ENCODE peak calls at places on chromosomes 4 and X, in seven cellular contexts. One of them, this sample, is unnamed.

GRCh38 chrX:122817321-122817720 is 366.8 kb upstream of the GRIA3 start:
- DNase-seq in heart left ventricle: no peak
- DNase-seq in fibroblast of mammary gland: no peak
- DNase-seq in astrocyte of the spinal cord: no peak
- DNase-seq in skeletal muscle cell: no peak
- DNase-seq in HFF-Myc: no peak
- DNase-seq in AG04450: no peak
- DNase-seq in this sample: no peak

GRCh38 chr4:74044676-74045075 is 6.2 kb upstream of the CXCL3 start:
- DNase-seq in heart left ventricle: no peak
- DNase-seq in fibroblast of mammary gland: peak; percentile 71
- DNase-seq in astrocyte of the spinal cord: peak; percentile 22
- DNase-seq in skeletal muscle cell: no peak
- DNase-seq in HFF-Myc: no peak
- DNase-seq in AG04450: no peak
- DNase-seq in this sample: no peak

GRCh38 chr4:6076391-6076790 is 58.2 kb upstream of the C4orf50 start:
- DNase-seq in heart left ventricle: no peak
- DNase-seq in fibroblast of mammary gland: no peak
- DNase-seq in astrocyte of the spinal cord: no peak
- DNase-seq in skeletal muscle cell: no peak
- DNase-seq in HFF-Myc: no peak
- DNase-seq in AG04450: no peak
- DNase-seq in this sample: no peak

GRCh38 chr4:144809056-144809640 is 163.2 kb downstream of the HHIP start:
- DNase-seq in heart left ventricle: no peak
- DNase-seq in fibroblast of mammary gland: no peak
- DNase-seq in astrocyte of the spinal cord: no peak
- DNase-seq in skeletal muscle cell: no peak
- DNase-seq in HFF-Myc: no peak
- DNase-seq in AG04450: no peak
- DNase-seq in this sample: no peak

GRCh38 chr4:185541251-185541671 is 6.0 kb upstream of the PDLIM3 start:
- DNase-seq in heart left ventricle: peak; percentile 69
- DNase-seq in fibroblast of mammary gland: no peak
- DNase-seq in astrocyte of the spinal cord: peak; percentile 21
- DNase-seq in skeletal muscle cell: no peak
- DNase-seq in HFF-Myc: no peak
- DNase-seq in AG04450: no peak
- DNase-seq in this sample: peak; percentile 77

GRCh38 chr4:39365931-39366771 is at the start of gene RFC1:
- DNase-seq in heart left ventricle: peak; percentile 92
- DNase-seq in fibroblast of mammary gland: peak; percentile 91
- DNase-seq in astrocyte of the spinal cord: peak; percentile 92
- DNase-seq in skeletal muscle cell: peak; percentile 71
- DNase-seq in HFF-Myc: peak; percentile 67
- DNase-seq in AG04450: peak; percentile 73
- DNase-seq in this sample: peak; percentile 94

GRCh38 chr4:26459054-26459755 is 31.1 kb downstream of the CCKAR start:
- DNase-seq in heart left ventricle: no peak
- DNase-seq in fibroblast of mammary gland: peak; percentile 78
- DNase-seq in astrocyte of the spinal cord: peak; percentile 72
- DNase-seq in skeletal muscle cell: peak; percentile 46
- DNase-seq in HFF-Myc: peak; percentile 51
- DNase-seq in AG04450: peak; percentile 66
- DNase-seq in this sample: no peak

GRCh38 chr4:95547708-95548471 is 883 bp downstream of the UNC5C start:
- DNase-seq in heart left ventricle: peak; percentile 29
- DNase-seq in fibroblast of mammary gland: no peak
- DNase-seq in astrocyte of the spinal cord: peak; percentile 46
- DNase-seq in skeletal muscle cell: no peak
- DNase-seq in HFF-Myc: no peak
- DNase-seq in AG04450: no peak
- DNase-seq in this sample: peak; percentile 64

GRCh38 chrX:53383376-53384087 is 38.9 kb downstream of the SMC1A start:
- DNase-seq in heart left ventricle: peak; percentile 45
- DNase-seq in fibroblast of mammary gland: no peak
- DNase-seq in astrocyte of the spinal cord: no peak
- DNase-seq in skeletal muscle cell: no peak
- DNase-seq in HFF-Myc: no peak
- DNase-seq in AG04450: no peak
- DNase-seq in this sample: no peak

GRCh38 chrX:110915120-110915519 is 119.5 kb upstream of the CHRDL1 start:
- DNase-seq in heart left ventricle: no peak
- DNase-seq in fibroblast of mammary gland: peak; percentile 93
- DNase-seq in astrocyte of the spinal cord: peak; percentile 79
- DNase-seq in skeletal muscle cell: peak; percentile 43
- DNase-seq in HFF-Myc: peak; percentile 64
- DNase-seq in AG04450: peak; percentile 4
- DNase-seq in this sample: peak; percentile 1

DNA sequence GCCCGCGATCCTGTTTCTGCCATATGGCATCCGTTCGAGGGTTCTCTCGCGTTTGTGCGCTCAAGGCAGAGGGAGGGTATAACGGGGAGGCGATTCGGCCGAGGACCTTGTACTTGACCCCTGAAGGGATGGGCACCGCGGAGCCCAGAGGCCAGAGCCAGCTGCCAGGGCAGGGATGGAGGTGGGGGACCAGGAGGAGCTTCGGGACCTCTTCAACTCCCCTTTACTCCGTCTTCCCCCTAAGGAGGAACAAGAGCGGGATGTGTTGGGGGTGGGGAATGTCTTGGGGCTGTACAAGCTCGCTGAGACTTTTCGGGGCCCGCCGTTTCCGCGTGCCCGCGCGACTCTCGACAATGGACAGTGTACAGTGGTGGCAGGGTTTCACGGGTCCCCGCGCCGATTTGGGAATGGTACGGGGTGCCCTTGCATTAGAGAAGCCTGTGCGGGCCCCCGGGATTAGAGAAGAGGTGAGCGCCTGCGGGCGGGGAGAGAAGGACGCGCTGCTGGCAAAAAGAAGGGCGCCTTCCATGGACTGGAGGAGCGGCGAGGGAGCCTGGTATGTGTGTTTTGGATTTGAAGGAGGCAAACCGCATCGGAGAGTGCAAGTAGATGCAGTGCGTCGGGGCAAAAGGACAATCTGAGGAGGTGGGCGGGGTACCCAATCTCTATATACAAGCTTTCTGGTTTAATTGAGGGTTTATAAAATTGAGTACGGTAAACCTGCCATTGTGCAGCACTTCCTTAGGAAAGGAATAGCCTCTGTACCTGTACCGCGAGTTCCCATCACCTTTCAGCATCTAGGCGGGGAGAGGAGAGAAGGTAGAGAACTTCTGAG is 841 bp downstream of the UGT8 start:
- DNase-seq in heart left ventricle: no peak
- DNase-seq in fibroblast of mammary gland: no peak
- DNase-seq in astrocyte of the spinal cord: peak; percentile 10
- DNase-seq in skeletal muscle cell: no peak
- DNase-seq in HFF-Myc: no peak
- DNase-seq in AG04450: no peak
- DNase-seq in this sample: peak; percentile 59
- H3K4me3 ChIP-seq in heart left ventricle: peak overlapping the region; percentile 49
- H3K4me3 ChIP-seq in fibroblast of mammary gland: peak overlapping the region; percentile 17
- H3K4me3 ChIP-seq in astrocyte of the spinal cord: peak overlapping the region; percentile 55
- H3K4me3 ChIP-seq in skeletal muscle cell: peak overlapping the region; percentile 51
- H3K4me3 ChIP-seq in HFF-Myc: no peak overlapping the region
- H3K4me3 ChIP-seq in AG04450: no peak overlapping the region
- H3K4me3 ChIP-seq in this sample: peak overlapping the region; percentile 47

DNA sequence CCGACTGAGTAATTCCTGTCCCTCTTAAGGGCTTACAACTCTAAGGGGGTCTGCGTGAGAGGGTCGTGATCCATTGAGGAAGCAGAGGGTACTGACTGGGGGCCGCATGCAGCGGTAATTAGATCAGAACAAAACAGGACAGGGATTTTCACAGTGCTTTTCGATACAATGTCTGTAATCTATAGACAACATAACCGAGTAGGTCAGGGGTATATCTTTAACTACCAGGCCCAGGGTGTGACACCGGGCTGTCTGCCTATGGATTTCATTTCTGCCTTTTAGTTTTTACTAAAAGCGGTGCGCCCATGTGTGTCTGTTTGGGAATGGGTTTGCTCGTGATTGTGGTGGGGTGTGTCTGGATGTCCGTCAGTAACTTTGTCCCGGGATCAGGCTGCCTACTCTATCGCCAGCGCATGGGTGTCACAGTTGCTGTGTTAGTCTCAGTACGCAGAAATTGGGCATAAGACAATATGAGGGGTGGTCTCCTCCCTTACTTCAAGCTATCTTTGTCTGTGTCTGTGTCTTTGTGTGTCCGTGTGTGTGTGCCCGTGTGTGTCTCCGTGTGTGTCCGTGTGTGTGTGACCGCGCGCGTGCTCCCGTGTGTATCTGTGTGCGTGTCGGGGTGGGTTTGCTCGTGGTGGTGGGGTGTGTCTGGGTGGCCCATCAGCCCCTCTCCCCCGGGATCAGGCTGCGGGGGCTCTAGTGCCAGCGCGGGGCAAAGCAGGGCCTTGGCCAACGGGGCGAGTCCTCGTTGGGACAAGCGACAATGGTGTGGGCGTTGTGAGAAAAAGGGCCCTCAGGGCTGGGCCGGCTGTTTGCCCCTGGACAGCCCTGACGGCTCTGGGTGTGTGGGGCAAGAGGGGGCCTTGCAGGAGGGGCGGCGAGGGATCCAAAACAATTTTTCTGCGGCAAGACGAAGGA is 10.4 kb downstream of the FRG2 start:
- DNase-seq in heart left ventricle: no peak
- DNase-seq in fibroblast of mammary gland: no peak
- DNase-seq in astrocyte of the spinal cord: no peak
- DNase-seq in skeletal muscle cell: no peak
- DNase-seq in HFF-Myc: no peak
- DNase-seq in AG04450: no peak
- DNase-seq in this sample: no peak
- H3K4me3 ChIP-seq in heart left ventricle: no peak overlapping the region
- H3K4me3 ChIP-seq in fibroblast of mammary gland: no peak overlapping the region
- H3K4me3 ChIP-seq in astrocyte of the spinal cord: no peak overlapping the region
- H3K4me3 ChIP-seq in skeletal muscle cell: no peak overlapping the region
- H3K4me3 ChIP-seq in HFF-Myc: no peak overlapping the region
- H3K4me3 ChIP-seq in AG04450: no peak overlapping the region
- H3K4me3 ChIP-seq in this sample: no peak overlapping the region

DNA sequence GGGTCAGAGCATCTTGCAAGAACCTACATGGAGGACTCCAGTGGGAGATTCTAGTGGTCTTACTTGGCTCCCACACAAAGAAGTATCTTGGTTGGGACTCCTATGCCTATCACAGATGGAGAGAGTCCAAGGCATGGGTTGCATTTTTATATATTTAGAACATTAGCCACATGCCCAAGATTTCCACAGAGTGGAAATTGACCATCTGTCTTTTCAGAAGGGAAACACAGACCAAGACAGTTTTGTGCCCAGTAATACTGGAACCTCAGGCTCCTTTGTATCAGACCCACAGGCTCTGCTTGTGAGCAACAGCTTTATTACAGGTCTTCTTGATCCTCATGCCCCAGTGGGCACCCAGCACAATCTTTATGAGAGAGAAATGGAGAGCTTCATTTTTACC is 43.6 kb downstream of the PAGE2 start:
- DNase-seq in heart left ventricle: no peak
- DNase-seq in fibroblast of mammary gland: no peak
- DNase-seq in astrocyte of the spinal cord: no peak
- DNase-seq in skeletal muscle cell: no peak
- DNase-seq in HFF-Myc: no peak
- DNase-seq in AG04450: no peak
- DNase-seq in this sample: no peak
- H3K4me3 ChIP-seq in heart left ventricle: no peak overlapping the region
- H3K4me3 ChIP-seq in fibroblast of mammary gland: no peak overlapping the region
- H3K4me3 ChIP-seq in astrocyte of the spinal cord: no peak overlapping the region
- H3K4me3 ChIP-seq in skeletal muscle cell: no peak overlapping the region
- H3K4me3 ChIP-seq in HFF-Myc: no peak overlapping the region
- H3K4me3 ChIP-seq in AG04450: no peak overlapping the region
- H3K4me3 ChIP-seq in this sample: no peak overlapping the region

GRCh38 chr4:158841540-158841939 is 72.7 kb downstream of the FNIP2 start:
- DNase-seq in heart left ventricle: peak; percentile 75
- DNase-seq in fibroblast of mammary gland: no peak
- DNase-seq in astrocyte of the spinal cord: no peak
- DNase-seq in skeletal muscle cell: no peak
- DNase-seq in HFF-Myc: no peak
- DNase-seq in AG04450: no peak
- DNase-seq in this sample: no peak

GRCh38 chr4:158849681-158850080 is 80.9 kb downstream of the FNIP2 start:
- DNase-seq in heart left ventricle: no peak
- DNase-seq in fibroblast of mammary gland: no peak
- DNase-seq in astrocyte of the spinal cord: no peak
- DNase-seq in skeletal muscle cell: no peak
- DNase-seq in HFF-Myc: no peak
- DNase-seq in AG04450: no peak
- DNase-seq in this sample: no peak

GRCh38 chr4:158850371-158850770 is 81.5 kb downstream of the FNIP2 start:
- DNase-seq in heart left ventricle: no peak
- DNase-seq in fibroblast of mammary gland: no peak
- DNase-seq in astrocyte of the spinal cord: no peak
- DNase-seq in skeletal muscle cell: no peak
- DNase-seq in HFF-Myc: no peak
- DNase-seq in AG04450: no peak
- DNase-seq in this sample: no peak

GRCh38 chr4:158847535-158847934 is 78.7 kb downstream of the FNIP2 start:
- DNase-seq in heart left ventricle: no peak
- DNase-seq in fibroblast of mammary gland: no peak
- DNase-seq in astrocyte of the spinal cord: no peak
- DNase-seq in skeletal muscle cell: no peak
- DNase-seq in HFF-Myc: no peak
- DNase-seq in AG04450: no peak
- DNase-seq in this sample: no peak

GRCh38 chr4:158845166-158846041 is 76.6 kb downstream of the FNIP2 start:
- DNase-seq in heart left ventricle: no peak
- DNase-seq in fibroblast of mammary gland: no peak
- DNase-seq in astrocyte of the spinal cord: no peak
- DNase-seq in skeletal muscle cell: no peak
- DNase-seq in HFF-Myc: no peak
- DNase-seq in AG04450: no peak
- DNase-seq in this sample: no peak
- H3K4me3 ChIP-seq in heart left ventricle: no peak overlapping the region
- H3K4me3 ChIP-seq in fibroblast of mammary gland: no peak overlapping the region
- H3K4me3 ChIP-seq in astrocyte of the spinal cord: no peak overlapping the region
- H3K4me3 ChIP-seq in skeletal muscle cell: no peak overlapping the region
- H3K4me3 ChIP-seq in HFF-Myc: no peak overlapping the region
- H3K4me3 ChIP-seq in AG04450: no peak overlapping the region
- H3K4me3 ChIP-seq in this sample: no peak overlapping the region

This sample was measured in thyroid gland.